ENCODE peak calls at places on chromosomes 4 and X, in seven cellular contexts. W is nephron progenitor cell; H is CD4-positive, alpha-beta T cell; R is A549; G is AG09319; F is mucosa of descending colon; E is B cell. Q is an unnamed sample.

GRCh38 chr4:146183209-146183608 is 7.7 kb downstream of the LSM6 start:
- DNase-seq in W (no peak), H (no peak), R (no peak), G (no peak), F (no peak), E (no peak), Q (no peak)

GRCh38 chrX:20740443-20740842 is 473.7 kb upstream of the RPS6KA3 start:
- DNase-seq in W (no peak), H (no peak), R (no peak), G (no peak), F (no peak), E (no peak), Q (no peak)

GRCh38 chr4:92304636-92305035 is 870 bp downstream of the GRID2 start:
- DNase-seq in W (peak; percentile 30), H (no peak), R (no peak), G (no peak), F (no peak), E (peak; percentile 15), Q (peak; percentile 24)

GRCh38 chr4:35228318-35228717 is 1016.0 kb downstream of the ARAP2 start:
- DNase-seq in W (no peak), H (no peak), R (no peak), G (no peak), F (no peak), E (no peak), Q (no peak)

GRCh38 chr4:182207806-182208483 is 35.3 kb upstream of the TENM3 start:
- DNase-seq in W (no peak), H (no peak), R (peak; percentile 24), G (no peak), F (no peak), E (no peak), Q (no peak)

GRCh38 chr4:121562833-121563232 is 133.9 kb downstream of the ANXA5 start:
- DNase-seq in W (no peak), H (no peak), R (no peak), G (no peak), F (no peak), E (no peak), Q (no peak)

GRCh38 chrX:140762061-140762460 is 52.5 kb downstream of the LINC00632 start:
- DNase-seq in W (peak; percentile 49), H (no peak), R (peak; percentile 21), G (peak; percentile 40), F (peak; percentile 28), E (no peak), Q (peak; percentile 35)

GRCh38 chrX:113260474-113260873 is 419.8 kb upstream of the AMOT start:
- DNase-seq in W (no peak), H (no peak), R (no peak), G (no peak), F (no peak), E (no peak), Q (no peak)

GRCh38 chrX:73830489-73831414 is 267.8 kb downstream of the CHIC1 start:
- DNase-seq in W (no peak), H (no peak), R (no peak), G (no peak), F (no peak), E (no peak), Q (no peak)

GRCh38 chr4:74092957-74093356 is 6.0 kb downstream of the CXCL2 start:
- DNase-seq in W (no peak), H (no peak), R (no peak), G (no peak), F (peak; percentile 39), E (no peak), Q (no peak)

GRCh38 chr4:14566518-14566917 is 435.8 kb upstream of the CPEB2 start:
- DNase-seq in W (no peak), H (no peak), R (no peak), G (no peak), F (no peak), E (no peak), Q (no peak)

GRCh38 chr4:126851391-126851790 is 781.4 kb upstream of the INTU start:
- DNase-seq in W (no peak), H (no peak), R (no peak), G (no peak), F (no peak), E (no peak), Q (no peak)

GRCh38 chr4:100875296-100876040 is 357.6 kb upstream of the EMCN start:
- DNase-seq in W (no peak), H (no peak), R (no peak), G (no peak), F (no peak), E (no peak), Q (no peak)

GRCh38 chr4:141810702-141811365 is 174.5 kb downstream of the IL15 start:
- DNase-seq in W (no peak), H (no peak), R (no peak), G (no peak), F (no peak), E (no peak), Q (no peak)

GRCh38 chr4:73142995-73143547 is 73.6 kb upstream of the COX18 start:
- DNase-seq in W (no peak), H (no peak), R (no peak), G (no peak), F (no peak), E (no peak), Q (no peak)

GRCh38 chr4:182325848-182326255 is 82.7 kb downstream of the TENM3 start:
- DNase-seq in W (no peak), H (no peak), R (no peak), G (no peak), F (no peak), E (no peak), Q (no peak)

GRCh38 chr4:110270492-110271197 is 72.2 kb upstream of the ELOVL6 start:
- DNase-seq in W (no peak), H (no peak), R (no peak), G (peak; percentile 19), F (no peak), E (no peak), Q (no peak)

GRCh38 chrX:16885628-16886027 is 15.5 kb upstream of the RBBP7 start:
- DNase-seq in W (no peak), H (no peak), R (no peak), G (no peak), F (no peak), E (peak; percentile 35), Q (no peak)

GRCh38 chr4:98745372-98745771 is 87.0 kb upstream of the TSPAN5 start:
- DNase-seq in W (no peak), H (no peak), R (no peak), G (no peak), F (peak; percentile 49), E (no peak), Q (no peak)
- TF ChIP-seq CTCF in W (no peak), H (no peak), R (peak; percentile 35), G (peak; percentile 20), F (no peak), E (no peak), Q (no peak)

GRCh38 chrX:38462257-38462656 is 99.1 kb upstream of the TSPAN7 start:
- DNase-seq in W (no peak), H (no peak), R (no peak), G (no peak), F (no peak), E (no peak), Q (no peak)

GRCh38 chrX:38452603-38453002 is 100.2 kb downstream of the OTC start:
- DNase-seq in W (no peak), H (no peak), R (no peak), G (no peak), F (no peak), E (no peak), Q (no peak)

DNA sequence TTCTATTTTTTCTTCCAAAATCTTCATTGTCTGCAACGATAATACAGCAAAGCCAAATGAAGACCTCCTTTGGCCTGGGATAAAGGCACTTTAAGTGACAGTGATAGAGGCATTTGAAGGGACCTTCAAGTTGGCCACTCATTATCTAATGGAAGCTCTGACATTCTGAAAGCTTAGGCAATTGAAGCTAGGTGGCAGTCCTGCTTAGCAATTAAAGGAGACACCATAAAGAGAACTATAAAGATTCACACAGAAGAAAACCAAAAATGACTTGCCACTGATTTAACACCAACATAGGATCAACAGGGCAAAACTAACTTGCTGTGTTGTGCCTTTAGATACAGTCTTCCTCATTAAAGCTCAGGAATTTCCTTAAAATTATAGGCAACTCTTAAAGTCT is 103.3 kb upstream of the TSPAN7 start:
- DNase-seq in W (no peak), H (no peak), R (no peak), G (no peak), F (peak; percentile 15), E (no peak), Q (no peak)
- TF ChIP-seq CTCF in W (no peak), H (no peak), R (no peak), G (no peak), F (no peak), E (no peak), Q (no peak)

DNA sequence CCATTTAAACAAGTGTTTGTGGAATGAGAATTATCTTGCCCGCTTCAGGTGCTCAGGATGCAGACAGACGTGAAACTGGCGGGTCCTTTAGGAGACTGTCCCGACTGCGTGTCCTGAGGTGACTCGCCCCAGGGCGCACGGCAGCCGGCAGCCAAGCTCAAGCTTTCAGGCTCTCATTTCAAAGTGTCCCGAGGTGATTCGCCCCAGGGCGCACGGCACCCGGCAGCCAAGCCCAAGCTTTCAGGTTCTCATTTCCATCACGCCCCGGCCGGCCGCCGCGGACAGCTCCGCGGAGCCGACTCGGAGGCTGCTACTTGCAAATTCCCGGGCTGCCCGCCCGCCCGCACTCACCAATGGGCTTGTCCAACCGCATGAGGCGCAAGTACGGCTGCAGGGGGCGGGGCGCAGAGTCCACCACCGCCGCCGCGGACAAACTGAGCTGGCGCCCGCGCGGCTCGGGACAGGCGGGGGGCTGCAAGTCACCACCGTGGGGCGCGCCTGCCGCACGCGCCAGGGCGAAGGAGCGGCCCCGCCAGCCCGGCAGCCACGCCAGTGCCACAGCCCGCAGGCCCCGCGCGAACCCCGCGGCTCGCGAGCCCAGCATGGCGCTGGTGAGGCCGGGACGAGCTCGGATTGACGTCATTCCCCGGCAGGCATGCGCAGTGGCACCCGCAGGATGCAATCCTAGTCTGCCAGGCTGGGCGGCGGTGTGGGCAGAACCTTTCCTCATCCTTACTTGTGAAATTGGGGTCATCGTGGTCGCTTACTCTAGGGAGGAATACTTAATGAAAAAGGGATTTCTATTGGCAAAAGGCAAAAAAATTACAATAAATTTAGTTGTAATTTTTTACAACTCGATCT is at the start of gene COQ2:
- DNase-seq in W (peak; percentile 97), H (peak; percentile 91), R (peak; percentile 89), G (peak; percentile 88), F (peak; percentile 97), E (peak; percentile 91), Q (peak; percentile 90)
- TF ChIP-seq CTCF in W (no peak), H (no peak), R (peak; percentile 8), G (no peak), F (peak; percentile 31), E (peak; percentile 34), Q (peak; percentile 23)

GRCh38 chrX:149652232-149652981 is 20.8 kb upstream of the TMEM185A start:
- DNase-seq in W (no peak), H (no peak), R (no peak), G (no peak), F (no peak), E (no peak), Q (no peak)
- TF ChIP-seq CTCF in W (no peak), H (no peak), R (no peak), G (no peak), F (no peak), E (no peak), Q (no peak)

DNA sequence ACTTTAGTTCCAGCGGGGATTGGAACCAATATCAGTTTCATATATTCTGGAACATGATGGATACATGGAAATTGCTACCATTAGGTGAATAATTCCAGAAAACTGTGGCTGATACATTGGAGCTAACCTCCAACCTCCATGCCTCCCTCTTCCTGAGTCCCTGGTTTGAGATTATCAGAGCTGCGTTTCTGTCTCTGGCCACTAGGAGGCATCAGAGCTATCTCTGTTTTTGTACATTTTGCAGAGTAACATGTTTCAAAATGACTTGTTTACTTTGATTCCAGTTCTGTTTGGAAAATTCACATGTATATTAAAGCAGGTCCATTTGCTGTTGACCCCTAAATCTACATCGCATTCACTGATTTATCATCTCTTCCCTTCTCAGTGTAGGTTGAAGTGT is 2.4 kb upstream of the RAB40AL start:
- DNase-seq in W (peak; percentile 39), H (no peak), R (peak; percentile 3), G (no peak), F (peak; percentile 36), E (peak; percentile 33), Q (peak; percentile 34)
- TF ChIP-seq CTCF in W (peak; percentile 59), H (peak; percentile 58), R (peak; percentile 40), G (peak; percentile 73), F (peak; percentile 27), E (peak; percentile 62), Q (peak; percentile 65)

Q was measured in GM13976.